ENCODE peak calls at places on chromosomes 3 and 15, in eight cellular contexts. F is AG20443; I is stimulated activated CD4-positive, alpha-beta T cell treated with anti-CD3 and anti-CD28 coated beads, Interleukin-2, amount 100 ng/mL, for 24 hours; W is NCI-H774; Y is T1000; E is epithelial cell of esophagus; J is fibroblast of mammary gland; R is Calu3. X is an unnamed sample.

GRCh38 chr15:30872341-30872748 is 31.4 kb upstream of the FAN1 start:
- DNase-seq in F (no peak), I (peak), W (no peak), Y (peak), E (peak), J (peak), R (no peak), X (no peak)

GRCh38 chr3:37491343-37491742 is 317.0 kb upstream of the LRRFIP2 start:
- DNase-seq in F (no peak), I (no peak), W (no peak), Y (no peak), E (no peak), J (no peak), R (no peak), X (no peak)

GRCh38 chr3:128556384-128556783 is 63.4 kb upstream of the GATA2 start:
- DNase-seq in F (no peak), I (no peak), W (no peak), Y (no peak), E (no peak), J (no peak), R (no peak), X (peak)

GRCh38 chr3:191356586-191357439 is 26.5 kb upstream of the UTS2B start:
- DNase-seq in F (peak), I (no peak), W (no peak), Y (no peak), E (peak), J (peak), R (peak), X (no peak)

GRCh38 chr3:168544097-168544957 is 448.6 kb upstream of the GOLIM4 start:
- DNase-seq in F (no peak), I (no peak), W (no peak), Y (no peak), E (peak), J (peak), R (no peak), X (no peak)

GRCh38 chr15:66004618-66005262 is 135.4 kb downstream of the RAB11A start:
- DNase-seq in F (peak), I (no peak), W (no peak), Y (no peak), E (peak), J (peak), R (peak), X (no peak)

GRCh38 chr3:141366285-141367037 is 1.8 kb upstream of the ZBTB38 start:
- DNase-seq in F (peak), I (no peak), W (no peak), Y (peak), E (peak), J (peak), R (peak), X (peak)

GRCh38 chr3:4739289-4740236 is 239.7 kb upstream of the BHLHE40 start:
- DNase-seq in F (no peak), I (no peak), W (no peak), Y (no peak), E (no peak), J (no peak), R (no peak), X (no peak)

GRCh38 chr3:95654567-95655362 is 1159.6 kb upstream of the EPHA6 start:
- DNase-seq in F (no peak), I (no peak), W (peak), Y (no peak), E (no peak), J (no peak), R (no peak), X (no peak)